ENCODE peak calls at places on chromosome 7, in five cellular contexts. Z, Y, Q, N and G are unnamed samples.

GRCh38 chr7:556427-556826 is 36.8 kb upstream of the PDGFA start:
- DNase-seq in Y (no peak), N (no peak), Q (no peak), Z (no peak), G (no peak)

GRCh38 chr7:54330216-54330800 is 211.9 kb upstream of the VSTM2A start:
- DNase-seq in Z (no peak), Y (no peak), Q (no peak), N (no peak), G (peak)

GRCh38 chr7:44087914-44088838 is 5.8 kb upstream of the POLM start:
- DNase-seq in Y (no peak), N (no peak), Q (peak), Z (peak), G (peak)

GRCh38 chr7:24865994-24866615 is 108.8 kb upstream of the GSDME start:
- DNase-seq in N (no peak), Q (no peak), Z (no peak), Y (no peak), G (no peak)

GRCh38 chr7:151858456-151858855 is 18.5 kb downstream of the PRKAG2 start:
- DNase-seq in Y (no peak), Q (no peak), Z (no peak), N (no peak), G (no peak)

GRCh38 chr7:76397409-76398183 is 11.9 kb downstream of the SSC4D start:
- DNase-seq in N (peak), Q (peak), Z (peak), Y (peak), G (peak)

GRCh38 chr7:106486331-106486730 is 174.6 kb downstream of the CCDC71L start:
- DNase-seq in Q (peak), Z (no peak), N (no peak), Y (no peak), G (no peak)

GRCh38 chr7:47885309-47886000 is 62.8 kb downstream of the PKD1L1 start:
- DNase-seq in N (no peak), Z (no peak), Y (no peak), Q (no peak), G (no peak)

GRCh38 chr7:1669486-1669951 is 558 bp upstream of the ELFN1 start:
- DNase-seq in Y (no peak), Q (no peak), N (no peak), Z (peak), G (no peak)

GRCh38 chr7:88205179-88205578 is 14.7 kb downstream of the SRI start:
- DNase-seq in Z (no peak), Y (no peak), Q (no peak), N (no peak), G (no peak)

GRCh38 chr7:24307294-24307693 is 23.3 kb downstream of the NPY start:
- DNase-seq in Y (no peak), N (no peak), Z (no peak), Q (no peak), G (no peak)

GRCh38 chr7:100570954-100571828 is 2.5 kb downstream of the SAP25 start:
- DNase-seq in Z (peak), N (no peak), Y (no peak), Q (no peak), G (no peak)

GRCh38 chr7:2030475-2031456 is 202.0 kb downstream of the MAD1L1 start:
- DNase-seq in Q (no peak), N (no peak), Y (no peak), Z (no peak), G (no peak)

GRCh38 chr7:2610898-2611297 is 20.9 kb upstream of the TTYH3 start:
- DNase-seq in Y (no peak), N (no peak), Q (no peak), Z (no peak), G (no peak)

GRCh38 chr7:127890726-127891125 is 140.5 kb downstream of the LRRC4 start:
- DNase-seq in Z (no peak), N (no peak), Y (no peak), Q (no peak), G (no peak)

GRCh38 chr7:104960741-104961479 is 53.1 kb upstream of the KMT2E start:
- DNase-seq in Q (no peak), Z (no peak), N (no peak), Y (no peak), G (peak)

GRCh38 chr7:26365077-26365896 is 73.6 kb downstream of the SNX10 start:
- DNase-seq in Q (peak), Y (peak), N (peak), Z (peak), G (peak)

GRCh38 chr7:12423355-12423994 is 19.8 kb upstream of the VWDE start:
- DNase-seq in Z (no peak), Y (no peak), N (no peak), Q (peak), G (no peak)

GRCh38 chr7:132425920-132426319 is 150.3 kb downstream of the PLXNA4 start:
- DNase-seq in Q (no peak), Y (no peak), N (no peak), Z (no peak), G (no peak)

GRCh38 chr7:121005996-121006565 is 17.6 kb downstream of the CPED1 start:
- DNase-seq in Y (no peak), Q (no peak), Z (no peak), N (no peak), G (no peak)

GRCh38 chr7:101066141-101066857 is 19.0 kb upstream of the TRIM56 start:
- DNase-seq in N (no peak), Z (no peak), Y (no peak), Q (no peak), G (no peak)

GRCh38 chr7:151727579-151728285 is 149.2 kb downstream of the PRKAG2 start:
- DNase-seq in N (no peak), Z (peak), Y (no peak), Q (peak), G (no peak)

GRCh38 chr7:24349339-24349738 is 65.3 kb downstream of the NPY start:
- DNase-seq in N (no peak), Q (no peak), Y (no peak), Z (no peak), G (no peak)

GRCh38 chr7:64685741-64686140 is 19.8 kb downstream of the ZNF107 start:
- DNase-seq in Z (no peak), N (no peak), Q (no peak), Y (no peak), G (no peak)

GRCh38 chr7:116316838-116317612 is 106.7 kb downstream of the TES start:
- DNase-seq in N (no peak), Q (peak), Z (peak), Y (no peak), G (peak)

GRCh38 chr7:6565655-6566054 is 11.6 kb upstream of the ZDHHC4 start:
- DNase-seq in Z (no peak), Q (no peak), Y (no peak), N (no peak), G (no peak)

GRCh38 chr7:76272872-76273271 is 29.6 kb upstream of the HSPB1 start:
- DNase-seq in Q (no peak), Y (no peak), Z (no peak), N (no peak), G (no peak)

GRCh38 chr7:71548746-71549145 is 416.8 kb downstream of the GALNT17 start:
- DNase-seq in Q (no peak), Z (no peak), Y (no peak), N (no peak), G (no peak)

GRCh38 chr7:22214000-22214399 is 143.0 kb downstream of the RAPGEF5 start:
- DNase-seq in Z (peak), N (no peak), Y (no peak), Q (no peak), G (no peak)

GRCh38 chr7:93147358-93147757 is 827 bp downstream of the SAMD9L start:
- DNase-seq in Y (peak), Q (peak), N (peak), Z (peak), G (peak)

GRCh38 chr7:96308253-96308949 is 13.5 kb downstream of the SLC25A13 start:
- DNase-seq in Y (no peak), Z (no peak), Q (no peak), N (no peak), G (no peak)